ENCODE peak calls at places on chromosomes 16 and 17, in seven cellular contexts. A is OCI-LY7; N is CD8-positive, alpha-beta memory T cell; J is HL-60; W is body of pancreas; I is ovary; B is fibroblast of pulmonary artery. H is an unnamed sample.

GRCh38 chr17:80762076-80762475 is 217.4 kb downstream of the RPTOR start:
- DNase-seq in B (no peak), I (no peak), J (no peak), W (no peak), N (no peak), A (no peak), H (no peak)

GRCh38 chr17:41308251-41308917 is 725 bp downstream of the KRTAP16-1 start:
- DNase-seq in I (no peak), B (no peak), N (peak), A (peak), W (peak), J (peak), H (no peak)

GRCh38 chr17:48722924-48723554 is at the start of gene PRAC2:
- DNase-seq in B (no peak), A (no peak), J (no peak), I (no peak), W (no peak), N (no peak), H (no peak)

GRCh38 chr16:89026121-89026612 is 49.2 kb upstream of the CBFA2T3 start:
- DNase-seq in A (peak), J (peak), N (peak), B (no peak), I (no peak), W (no peak), H (no peak)

GRCh38 chr17:4600563-4600962 is 16.2 kb downstream of the SMTNL2 start:
- DNase-seq in I (no peak), W (no peak), N (no peak), A (no peak), B (no peak), J (no peak), H (no peak)

GRCh38 chr16:75733305-75734141 is 7.2 kb upstream of the CPHXL start:
- DNase-seq in N (no peak), I (peak), B (peak), A (no peak), W (peak), J (no peak), H (no peak)

GRCh38 chr17:41588126-41588810 is 1.6 kb upstream of the KRT14 start:
- DNase-seq in B (no peak), J (no peak), A (no peak), W (no peak), N (no peak), I (no peak), H (no peak)

GRCh38 chr17:2737693-2738092 is 11.8 kb downstream of the CCDC92B start:
- DNase-seq in I (no peak), A (no peak), N (no peak), W (no peak), B (no peak), J (no peak), H (no peak)

GRCh38 chr17:2070241-2071023 is 15.5 kb downstream of the HIC1 start:
- DNase-seq in A (no peak), J (peak), N (no peak), I (no peak), W (no peak), B (no peak), H (no peak)

GRCh38 chr16:10754941-10755340 is 11.3 kb downstream of the NUBP1 start:
- DNase-seq in J (no peak), N (no peak), I (no peak), A (no peak), W (no peak), B (peak), H (no peak)

GRCh38 chr17:80555266-80555665 is 10.6 kb downstream of the RPTOR start:
- DNase-seq in J (no peak), A (no peak), B (no peak), I (no peak), W (no peak), N (no peak), H (peak)

GRCh38 chr17:6304894-6305612 is 129.9 kb downstream of the AIPL1 start:
- DNase-seq in A (no peak), B (no peak), W (peak), I (no peak), N (no peak), J (no peak), H (no peak)

GRCh38 chr16:35431829-35432663 is 1972.6 kb downstream of the TP53TG3F start:
- DNase-seq in J (peak), I (no peak), N (no peak), W (no peak), A (peak), B (no peak), H (no peak)

GRCh38 chr17:29243792-29244191 is 2.9 kb upstream of the CRYBA1 start:
- DNase-seq in J (peak), W (no peak), B (peak), A (peak), N (no peak), I (no peak), H (no peak)

GRCh38 chr17:36888236-36888957 is 48.9 kb upstream of the LHX1 start:
- DNase-seq in B (no peak), W (no peak), N (no peak), A (no peak), I (no peak), J (no peak), H (no peak)

GRCh38 chr17:43860077-43860725 is 13.2 kb downstream of the CD300LG start:
- DNase-seq in I (no peak), A (no peak), W (no peak), B (peak), J (no peak), N (no peak), H (no peak)

GRCh38 chr17:19753049-19753444 is 4.9 kb upstream of the ALDH3A1 start:
- DNase-seq in W (peak), A (no peak), N (no peak), I (no peak), J (peak), B (peak), H (peak)

GRCh38 chr17:67785122-67785477 is 40.2 kb upstream of the BPTF start:
- DNase-seq in I (no peak), W (no peak), B (no peak), A (no peak), N (no peak), J (no peak), H (no peak)

GRCh38 chr16:86662195-86662594 is 83.8 kb downstream of the FOXL1 start:
- DNase-seq in W (no peak), J (no peak), N (no peak), I (no peak), B (no peak), A (no peak), H (peak)

GRCh38 chr16:57999366-57999970 is 1.0 kb downstream of the ZNF319 start:
- DNase-seq in J (peak), B (peak), N (no peak), W (no peak), A (peak), I (no peak), H (no peak)

GRCh38 chr16:10521681-10522274 is 58.6 kb downstream of the EMP2 start:
- DNase-seq in I (no peak), B (peak), J (peak), W (peak), A (peak), N (no peak), H (peak)

GRCh38 chr17:62627219-62627903 is at the start of gene MRC2:
- DNase-seq in J (peak), B (peak), A (no peak), I (peak), N (no peak), W (peak), H (no peak)

GRCh38 chr16:66277311-66278070 is 89.0 kb upstream of the CDH5 start:
- DNase-seq in N (no peak), B (no peak), I (no peak), W (no peak), J (no peak), A (no peak), H (no peak)

GRCh38 chr16:57549730-57550129 is 7.3 kb downstream of the ADGRG5 start:
- DNase-seq in A (no peak), I (no peak), W (no peak), B (no peak), J (no peak), N (no peak), H (no peak)

GRCh38 chr17:76469991-76470739 is 2.8 kb downstream of the AANAT start:
- DNase-seq in N (no peak), I (no peak), W (no peak), J (no peak), A (no peak), B (no peak), H (no peak)

GRCh38 chr16:70428178-70428998 is 10.5 kb downstream of the ST3GAL2 start:
- DNase-seq in W (peak), I (peak), B (peak), N (no peak), J (peak), A (peak), H (peak)

GRCh38 chr17:14299261-14300093 is 1.4 kb upstream of the HS3ST3B1 start:
- DNase-seq in I (peak), A (no peak), N (peak), J (peak), B (peak), W (peak), H (peak)

GRCh38 chr17:2401426-2402221 is 764 bp upstream of the MNT start:
- DNase-seq in A (peak), W (peak), N (peak), J (peak), I (peak), B (peak), H (peak)

GRCh38 chr16:57532251-57532625 is 4.1 kb downstream of the CCDC102A start:
- DNase-seq in A (peak), I (no peak), N (no peak), J (no peak), W (peak), B (no peak), H (no peak)

GRCh38 chr17:31448467-31449077 is 57.1 kb downstream of the RAB11FIP4 start:
- DNase-seq in B (peak), N (no peak), I (no peak), W (no peak), A (no peak), J (no peak), H (no peak)

GRCh38 chr16:86733526-86734254 is 155.3 kb downstream of the FOXL1 start:
- DNase-seq in J (no peak), A (no peak), B (no peak), W (no peak), N (no peak), I (no peak), H (no peak)

GRCh38 chr17:59378621-59379194 is 47.3 kb downstream of the YPEL2 start:
- DNase-seq in J (no peak), N (no peak), I (no peak), A (no peak), B (peak), W (no peak), H (no peak)

GRCh38 chr16:8581923-8582580 is 8.3 kb downstream of the TMEM114 start:
- DNase-seq in J (peak), N (no peak), A (peak), I (no peak), B (no peak), W (peak), H (peak)

GRCh38 chr17:49730078-49730786 is 22.5 kb upstream of the SLC35B1 start:
- DNase-seq in J (no peak), I (peak), N (no peak), A (no peak), W (peak), B (peak), H (no peak)

DNA sequence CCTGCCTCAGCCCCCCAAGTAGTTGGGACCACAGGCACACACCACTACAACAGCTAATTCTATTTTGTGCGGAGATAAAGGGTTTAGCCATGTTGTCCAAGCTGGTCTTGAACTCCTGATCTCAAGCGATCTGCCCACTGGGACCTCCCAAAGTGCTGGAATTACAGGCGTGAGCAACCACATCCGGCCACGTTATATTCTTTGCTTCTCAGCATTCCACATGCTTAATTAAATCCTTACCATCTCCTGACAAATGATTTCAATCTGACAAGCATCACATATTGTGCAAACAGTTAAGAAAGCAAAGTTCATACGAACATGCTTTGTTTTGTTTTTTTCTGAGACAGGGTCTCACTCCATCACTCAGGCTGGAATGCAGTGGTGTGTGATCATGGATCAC is 18.2 kb downstream of the HIGD1B start:
- DNase-seq in N (no peak), J (no peak), W (no peak), I (no peak), A (no peak), B (no peak), H (no peak)
- H3K4me3 ChIP-seq in N (no peak), J (no peak), W (no peak), I (no peak), A (no peak), B (no peak), H (no peak)

GRCh38 chr17:65556910-65557348 is 4.5 kb downstream of the AXIN2 start:
- DNase-seq in W (no peak), I (no peak), B (no peak), J (no peak), N (no peak), A (no peak), H (no peak)
- H3K4me3 ChIP-seq in W (no peak), I (peak), B (peak), J (no peak), N (peak), A (no peak), H (no peak)

GRCh38 chr17:82227629-82228277 is 1.1 kb upstream of the SLC16A3 start:
- DNase-seq in J (no peak), A (no peak), N (no peak), B (no peak), I (no peak), W (no peak), H (no peak)
- H3K4me3 ChIP-seq in J (peak), A (peak), N (peak), B (peak), I (no peak), W (no peak), H (no peak)

GRCh38 chr17:72684405-72685020 is 408.0 kb downstream of the SLC39A11 start:
- DNase-seq in I (no peak), W (no peak), A (no peak), B (no peak), N (no peak), J (no peak), H (no peak)

GRCh38 chr17:72687941-72688340 is 404.5 kb downstream of the SLC39A11 start:
- DNase-seq in I (no peak), W (no peak), J (no peak), N (no peak), A (no peak), B (no peak), H (no peak)

GRCh38 chr17:72681844-72682243 is 410.6 kb downstream of the SLC39A11 start:
- DNase-seq in N (no peak), I (no peak), W (no peak), A (no peak), B (no peak), J (no peak), H (no peak)

GRCh38 chr17:72682597-72682996 is 409.9 kb downstream of the SLC39A11 start:
- DNase-seq in W (no peak), A (no peak), J (no peak), I (no peak), N (no peak), B (no peak), H (no peak)

GRCh38 chr17:72683506-72684404 is 408.7 kb downstream of the SLC39A11 start:
- DNase-seq in N (no peak), A (no peak), B (peak), W (peak), I (no peak), J (no peak), H (no peak)
- H3K4me3 ChIP-seq in N (no peak), A (no peak), B (no peak), W (no peak), I (no peak), J (no peak), H (no peak)

GRCh38 chr16:703406-703805 is 2.2 kb downstream of the FBXL16 start:
- DNase-seq in B (no peak), W (no peak), N (no peak), J (no peak), I (no peak), A (no peak), H (no peak)

GRCh38 chr16:704047-704446 is 1.6 kb downstream of the FBXL16 start:
- DNase-seq in N (no peak), A (no peak), I (no peak), J (no peak), B (no peak), W (no peak), H (no peak)

GRCh38 chr16:706189-707061 is 824 bp upstream of the FBXL16 start:
- DNase-seq in I (no peak), A (no peak), B (no peak), J (no peak), W (no peak), N (no peak), H (no peak)

GRCh38 chr16:705748-706188 is at the start of gene FBXL16:
- DNase-seq in J (no peak), I (no peak), W (no peak), N (no peak), A (peak), B (no peak), H (no peak)

DNA sequence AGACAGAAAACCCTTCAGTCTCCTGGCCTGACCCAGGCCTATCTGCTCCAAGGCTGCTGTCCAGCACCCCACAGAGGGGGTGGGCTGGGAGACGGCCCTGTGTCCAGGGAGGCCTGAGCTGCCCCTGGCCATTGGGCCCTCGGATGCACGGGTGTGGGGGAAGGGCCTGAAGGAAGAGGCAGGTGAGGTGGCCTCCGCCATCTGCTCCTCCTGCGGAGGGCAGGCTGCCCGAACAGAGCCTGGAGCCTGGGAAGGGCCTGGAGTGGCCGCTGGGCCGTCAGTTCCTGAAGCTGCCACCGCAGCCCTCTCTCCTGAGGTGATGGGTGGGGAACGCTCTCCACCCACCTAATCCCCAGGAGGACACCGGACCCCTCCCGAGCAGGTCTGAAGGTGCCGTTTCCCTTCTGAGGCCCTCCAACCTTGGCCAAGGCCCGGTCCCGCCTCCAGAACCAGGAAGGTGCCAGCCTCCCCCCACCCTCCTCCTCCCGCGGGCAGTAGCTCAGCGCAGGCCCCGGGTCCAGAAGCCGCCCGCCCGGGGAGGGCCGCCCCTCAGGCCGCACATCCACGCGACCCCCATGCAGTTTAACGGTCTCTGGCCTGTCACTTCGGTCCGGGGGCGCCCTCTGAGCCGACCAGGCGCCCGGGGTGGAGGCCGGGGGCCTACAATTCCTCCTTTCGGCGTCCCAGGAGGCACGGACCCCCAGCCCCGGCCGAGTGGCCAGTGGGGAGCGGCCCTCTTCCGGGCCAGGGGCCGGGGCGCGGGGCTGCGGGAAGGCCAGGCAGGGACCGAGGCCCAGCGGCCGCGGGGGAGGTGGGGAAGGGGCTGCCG is 835 bp downstream of the FBXL16 start:
- DNase-seq in N (no peak), J (no peak), A (no peak), W (no peak), B (no peak), I (no peak), H (no peak)
- H3K4me3 ChIP-seq in N (no peak), J (no peak), A (no peak), W (no peak), B (no peak), I (no peak), H (no peak)

GRCh38 chr17:40178021-40178601 is 841 bp downstream of the RAPGEFL1 start:
- DNase-seq in W (no peak), I (peak), N (no peak), B (no peak), A (no peak), J (no peak), H (no peak)
- H3K4me3 ChIP-seq in W (peak), I (peak), N (no peak), B (no peak), A (no peak), J (no peak), H (peak)